ENCODE peak calls at places on chromosome 6, in nine cellular contexts. One of them, this sample, is unnamed.

GRCh38 chr6:35392773-35393672 is 50.7 kb downstream of the PPARD start:
- DNase-seq in activated T-cell treated with anti-CD3 and anti-CD28 coated beads for 48 hours: no peak
- DNase-seq in activated CD4-positive, CD25-positive, alpha-beta regulatory T cell: no peak
- DNase-seq in GM12878: no peak
- DNase-seq in sciatic nerve: no peak
- DNase-seq in stimulated activated CD4-positive, alpha-beta T cell treated with anti-CD3 and anti-CD28 coated beads, Interleukin-15, amount 100 ng/mL, for 1 hour: no peak
- DNase-seq in colonic mucosa: no peak
- DNase-seq in transverse colon: no peak
- DNase-seq in neural crest cell: no peak
- DNase-seq in this sample: no peak

GRCh38 chr6:43953794-43954310 is 173.4 kb downstream of the MRPL14 start:
- DNase-seq in transverse colon: no peak
- DNase-seq in sciatic nerve: no peak
- DNase-seq in activated CD4-positive, CD25-positive, alpha-beta regulatory T cell: no peak
- DNase-seq in GM12878: no peak
- DNase-seq in stimulated activated CD4-positive, alpha-beta T cell treated with anti-CD3 and anti-CD28 coated beads, Interleukin-15, amount 100 ng/mL, for 1 hour: no peak
- DNase-seq in neural crest cell: no peak
- DNase-seq in activated T-cell treated with anti-CD3 and anti-CD28 coated beads for 48 hours: no peak
- DNase-seq in colonic mucosa: no peak
- DNase-seq in this sample: no peak

GRCh38 chr6:149488815-149489214 is 4.0 kb upstream of the ZC3H12D start:
- DNase-seq in colonic mucosa: peak; percentile 16
- DNase-seq in activated T-cell treated with anti-CD3 and anti-CD28 coated beads for 48 hours: no peak
- DNase-seq in activated CD4-positive, CD25-positive, alpha-beta regulatory T cell: no peak
- DNase-seq in GM12878: no peak
- DNase-seq in stimulated activated CD4-positive, alpha-beta T cell treated with anti-CD3 and anti-CD28 coated beads, Interleukin-15, amount 100 ng/mL, for 1 hour: no peak
- DNase-seq in transverse colon: no peak
- DNase-seq in sciatic nerve: no peak
- DNase-seq in neural crest cell: no peak
- DNase-seq in this sample: no peak

GRCh38 chr6:77292564-77293546 is 170.4 kb downstream of the HTR1B start:
- DNase-seq in colonic mucosa: no peak
- DNase-seq in sciatic nerve: no peak
- DNase-seq in stimulated activated CD4-positive, alpha-beta T cell treated with anti-CD3 and anti-CD28 coated beads, Interleukin-15, amount 100 ng/mL, for 1 hour: no peak
- DNase-seq in GM12878: no peak
- DNase-seq in neural crest cell: no peak
- DNase-seq in transverse colon: no peak
- DNase-seq in activated CD4-positive, CD25-positive, alpha-beta regulatory T cell: no peak
- DNase-seq in activated T-cell treated with anti-CD3 and anti-CD28 coated beads for 48 hours: no peak
- DNase-seq in this sample: peak; percentile 6

GRCh38 chr6:31676904-31677303 is 4.0 kb downstream of the LY6G5C start:
- DNase-seq in GM12878: no peak
- DNase-seq in colonic mucosa: no peak
- DNase-seq in activated T-cell treated with anti-CD3 and anti-CD28 coated beads for 48 hours: no peak
- DNase-seq in neural crest cell: no peak
- DNase-seq in activated CD4-positive, CD25-positive, alpha-beta regulatory T cell: no peak
- DNase-seq in sciatic nerve: no peak
- DNase-seq in stimulated activated CD4-positive, alpha-beta T cell treated with anti-CD3 and anti-CD28 coated beads, Interleukin-15, amount 100 ng/mL, for 1 hour: no peak
- DNase-seq in transverse colon: no peak
- DNase-seq in this sample: no peak

GRCh38 chr6:31125162-31125561 is 4.9 kb upstream of the CDSN start:
- DNase-seq in transverse colon: no peak
- DNase-seq in neural crest cell: no peak
- DNase-seq in GM12878: no peak
- DNase-seq in colonic mucosa: no peak
- DNase-seq in sciatic nerve: no peak
- DNase-seq in activated T-cell treated with anti-CD3 and anti-CD28 coated beads for 48 hours: no peak
- DNase-seq in activated CD4-positive, CD25-positive, alpha-beta regulatory T cell: no peak
- DNase-seq in stimulated activated CD4-positive, alpha-beta T cell treated with anti-CD3 and anti-CD28 coated beads, Interleukin-15, amount 100 ng/mL, for 1 hour: no peak
- DNase-seq in this sample: no peak

GRCh38 chr6:854405-855073 is 161.6 kb upstream of the EXOC2 start:
- DNase-seq in stimulated activated CD4-positive, alpha-beta T cell treated with anti-CD3 and anti-CD28 coated beads, Interleukin-15, amount 100 ng/mL, for 1 hour: no peak
- DNase-seq in GM12878: no peak
- DNase-seq in activated CD4-positive, CD25-positive, alpha-beta regulatory T cell: no peak
- DNase-seq in activated T-cell treated with anti-CD3 and anti-CD28 coated beads for 48 hours: no peak
- DNase-seq in neural crest cell: no peak
- DNase-seq in transverse colon: no peak
- DNase-seq in sciatic nerve: no peak
- DNase-seq in colonic mucosa: no peak
- DNase-seq in this sample: no peak

GRCh38 chr6:5723905-5724691 is 282.6 kb downstream of the NRN1 start:
- DNase-seq in stimulated activated CD4-positive, alpha-beta T cell treated with anti-CD3 and anti-CD28 coated beads, Interleukin-15, amount 100 ng/mL, for 1 hour: no peak
- DNase-seq in activated T-cell treated with anti-CD3 and anti-CD28 coated beads for 48 hours: no peak
- DNase-seq in neural crest cell: no peak
- DNase-seq in transverse colon: peak; percentile 44
- DNase-seq in sciatic nerve: no peak
- DNase-seq in GM12878: peak; percentile 60
- DNase-seq in activated CD4-positive, CD25-positive, alpha-beta regulatory T cell: no peak
- DNase-seq in colonic mucosa: peak; percentile 22
- DNase-seq in this sample: no peak

GRCh38 chr6:34867484-34867883 is 20.4 kb downstream of the TAF11 start:
- DNase-seq in neural crest cell: no peak
- DNase-seq in activated T-cell treated with anti-CD3 and anti-CD28 coated beads for 48 hours: no peak
- DNase-seq in sciatic nerve: no peak
- DNase-seq in transverse colon: no peak
- DNase-seq in stimulated activated CD4-positive, alpha-beta T cell treated with anti-CD3 and anti-CD28 coated beads, Interleukin-15, amount 100 ng/mL, for 1 hour: no peak
- DNase-seq in GM12878: no peak
- DNase-seq in colonic mucosa: no peak
- DNase-seq in activated CD4-positive, CD25-positive, alpha-beta regulatory T cell: no peak
- DNase-seq in this sample: no peak

GRCh38 chr6:136920858-136921520 is 1.1 kb upstream of the SLC35D3 start:
- DNase-seq in stimulated activated CD4-positive, alpha-beta T cell treated with anti-CD3 and anti-CD28 coated beads, Interleukin-15, amount 100 ng/mL, for 1 hour: peak; percentile 1
- DNase-seq in GM12878: no peak
- DNase-seq in neural crest cell: no peak
- DNase-seq in colonic mucosa: peak; percentile 54
- DNase-seq in sciatic nerve: no peak
- DNase-seq in activated CD4-positive, CD25-positive, alpha-beta regulatory T cell: no peak
- DNase-seq in activated T-cell treated with anti-CD3 and anti-CD28 coated beads for 48 hours: no peak
- DNase-seq in transverse colon: peak; percentile 39
- DNase-seq in this sample: no peak

GRCh38 chr6:12481292-12481691 is 191.1 kb downstream of the EDN1 start:
- DNase-seq in stimulated activated CD4-positive, alpha-beta T cell treated with anti-CD3 and anti-CD28 coated beads, Interleukin-15, amount 100 ng/mL, for 1 hour: no peak
- DNase-seq in transverse colon: no peak
- DNase-seq in neural crest cell: no peak
- DNase-seq in activated T-cell treated with anti-CD3 and anti-CD28 coated beads for 48 hours: no peak
- DNase-seq in activated CD4-positive, CD25-positive, alpha-beta regulatory T cell: no peak
- DNase-seq in colonic mucosa: no peak
- DNase-seq in sciatic nerve: no peak
- DNase-seq in GM12878: no peak
- DNase-seq in this sample: no peak

GRCh38 chr6:32886674-32887383 is 32.8 kb downstream of the PSMB9 start:
- DNase-seq in neural crest cell: no peak
- DNase-seq in transverse colon: no peak
- DNase-seq in sciatic nerve: no peak
- DNase-seq in activated T-cell treated with anti-CD3 and anti-CD28 coated beads for 48 hours: no peak
- DNase-seq in activated CD4-positive, CD25-positive, alpha-beta regulatory T cell: no peak
- DNase-seq in stimulated activated CD4-positive, alpha-beta T cell treated with anti-CD3 and anti-CD28 coated beads, Interleukin-15, amount 100 ng/mL, for 1 hour: no peak
- DNase-seq in colonic mucosa: no peak
- DNase-seq in GM12878: no peak
- DNase-seq in this sample: no peak

GRCh38 chr6:106477790-106478189 is 117.3 kb downstream of the CRYBG1 start:
- DNase-seq in colonic mucosa: no peak
- DNase-seq in GM12878: no peak
- DNase-seq in stimulated activated CD4-positive, alpha-beta T cell treated with anti-CD3 and anti-CD28 coated beads, Interleukin-15, amount 100 ng/mL, for 1 hour: no peak
- DNase-seq in sciatic nerve: no peak
- DNase-seq in activated CD4-positive, CD25-positive, alpha-beta regulatory T cell: no peak
- DNase-seq in neural crest cell: no peak
- DNase-seq in activated T-cell treated with anti-CD3 and anti-CD28 coated beads for 48 hours: no peak
- DNase-seq in transverse colon: no peak
- DNase-seq in this sample: no peak

This sample was measured in NCI-H1048.